ENCODE peak calls at places on chromosomes 7 and 10, in eight cellular contexts. One of them, this sample, is unnamed.

GRCh38 chr10:99975106-99975829 is 34.5 kb downstream of the DNMBP start:
- DNase-seq in GM10248: peak
- DNase-seq in progenitor cell of endocrine pancreas: no peak
- DNase-seq in NB4: no peak
- DNase-seq in RPMI8226: no peak
- DNase-seq in mesendoderm: no peak
- DNase-seq in stimulated activated CD8-positive, alpha-beta memory T cell treated with anti-CD3 and anti-CD28 coated beads, Interleukin-7, amount 100 ng/mL, for 24 hours: no peak
- DNase-seq in posterior cingulate gyrus: no peak
- DNase-seq in this sample: no peak

GRCh38 chr7:87934699-87935372 is 785 bp downstream of the ADAM22 start:
- DNase-seq in mesendoderm: peak
- DNase-seq in posterior cingulate gyrus: peak
- DNase-seq in RPMI8226: peak
- DNase-seq in GM10248: peak
- DNase-seq in NB4: peak
- DNase-seq in progenitor cell of endocrine pancreas: peak
- DNase-seq in stimulated activated CD8-positive, alpha-beta memory T cell treated with anti-CD3 and anti-CD28 coated beads, Interleukin-7, amount 100 ng/mL, for 24 hours: no peak
- DNase-seq in this sample: no peak

GRCh38 chr7:4700577-4701235 is 18.6 kb downstream of the FOXK1 start:
- DNase-seq in GM10248: no peak
- DNase-seq in mesendoderm: peak
- DNase-seq in RPMI8226: no peak
- DNase-seq in progenitor cell of endocrine pancreas: no peak
- DNase-seq in stimulated activated CD8-positive, alpha-beta memory T cell treated with anti-CD3 and anti-CD28 coated beads, Interleukin-7, amount 100 ng/mL, for 24 hours: no peak
- DNase-seq in NB4: no peak
- DNase-seq in posterior cingulate gyrus: no peak
- DNase-seq in this sample: no peak

GRCh38 chr7:131035088-131035770 is 292.4 kb upstream of the MKLN1 start:
- DNase-seq in NB4: no peak
- DNase-seq in stimulated activated CD8-positive, alpha-beta memory T cell treated with anti-CD3 and anti-CD28 coated beads, Interleukin-7, amount 100 ng/mL, for 24 hours: no peak
- DNase-seq in progenitor cell of endocrine pancreas: no peak
- DNase-seq in mesendoderm: no peak
- DNase-seq in GM10248: no peak
- DNase-seq in RPMI8226: no peak
- DNase-seq in posterior cingulate gyrus: no peak
- DNase-seq in this sample: no peak

GRCh38 chr10:86535057-86535882 is 13.7 kb upstream of the WAPL start:
- DNase-seq in RPMI8226: peak
- DNase-seq in progenitor cell of endocrine pancreas: peak
- DNase-seq in stimulated activated CD8-positive, alpha-beta memory T cell treated with anti-CD3 and anti-CD28 coated beads, Interleukin-7, amount 100 ng/mL, for 24 hours: no peak
- DNase-seq in mesendoderm: peak
- DNase-seq in GM10248: peak
- DNase-seq in NB4: no peak
- DNase-seq in posterior cingulate gyrus: no peak
- DNase-seq in this sample: peak

GRCh38 chr7:45028138-45028919 is 28.3 kb downstream of the CCM2 start:
- DNase-seq in stimulated activated CD8-positive, alpha-beta memory T cell treated with anti-CD3 and anti-CD28 coated beads, Interleukin-7, amount 100 ng/mL, for 24 hours: no peak
- DNase-seq in progenitor cell of endocrine pancreas: no peak
- DNase-seq in mesendoderm: no peak
- DNase-seq in GM10248: no peak
- DNase-seq in posterior cingulate gyrus: no peak
- DNase-seq in NB4: peak
- DNase-seq in RPMI8226: peak
- DNase-seq in this sample: no peak

GRCh38 chr10:78901694-78902093 is 167.1 kb upstream of the ZMIZ1 start:
- DNase-seq in mesendoderm: no peak
- DNase-seq in GM10248: no peak
- DNase-seq in posterior cingulate gyrus: no peak
- DNase-seq in NB4: no peak
- DNase-seq in stimulated activated CD8-positive, alpha-beta memory T cell treated with anti-CD3 and anti-CD28 coated beads, Interleukin-7, amount 100 ng/mL, for 24 hours: no peak
- DNase-seq in RPMI8226: no peak
- DNase-seq in progenitor cell of endocrine pancreas: no peak
- DNase-seq in this sample: no peak

GRCh38 chr7:81366546-81366945 is 403.3 kb downstream of the HGF start:
- DNase-seq in RPMI8226: no peak
- DNase-seq in stimulated activated CD8-positive, alpha-beta memory T cell treated with anti-CD3 and anti-CD28 coated beads, Interleukin-7, amount 100 ng/mL, for 24 hours: no peak
- DNase-seq in mesendoderm: no peak
- DNase-seq in GM10248: no peak
- DNase-seq in progenitor cell of endocrine pancreas: no peak
- DNase-seq in posterior cingulate gyrus: no peak
- DNase-seq in NB4: no peak
- DNase-seq in this sample: no peak

GRCh38 chr10:103843854-103844567 is 11.4 kb downstream of the SH3PXD2A start:
- DNase-seq in GM10248: no peak
- DNase-seq in posterior cingulate gyrus: no peak
- DNase-seq in stimulated activated CD8-positive, alpha-beta memory T cell treated with anti-CD3 and anti-CD28 coated beads, Interleukin-7, amount 100 ng/mL, for 24 hours: no peak
- DNase-seq in RPMI8226: no peak
- DNase-seq in NB4: no peak
- DNase-seq in mesendoderm: no peak
- DNase-seq in progenitor cell of endocrine pancreas: no peak
- DNase-seq in this sample: no peak

GRCh38 chr10:28922127-28922526 is 244.8 kb downstream of the BAMBI start:
- DNase-seq in NB4: no peak
- DNase-seq in progenitor cell of endocrine pancreas: no peak
- DNase-seq in mesendoderm: peak
- DNase-seq in posterior cingulate gyrus: no peak
- DNase-seq in stimulated activated CD8-positive, alpha-beta memory T cell treated with anti-CD3 and anti-CD28 coated beads, Interleukin-7, amount 100 ng/mL, for 24 hours: no peak
- DNase-seq in RPMI8226: no peak
- DNase-seq in GM10248: no peak
- DNase-seq in this sample: no peak

GRCh38 chr7:120185940-120186682 is 86.9 kb upstream of the KCND2 start:
- DNase-seq in GM10248: no peak
- DNase-seq in progenitor cell of endocrine pancreas: no peak
- DNase-seq in RPMI8226: no peak
- DNase-seq in mesendoderm: peak
- DNase-seq in stimulated activated CD8-positive, alpha-beta memory T cell treated with anti-CD3 and anti-CD28 coated beads, Interleukin-7, amount 100 ng/mL, for 24 hours: no peak
- DNase-seq in NB4: no peak
- DNase-seq in posterior cingulate gyrus: no peak
- DNase-seq in this sample: no peak

GRCh38 chr10:124375353-124375614 is 43.4 kb downstream of the OAT start:
- DNase-seq in mesendoderm: no peak
- DNase-seq in stimulated activated CD8-positive, alpha-beta memory T cell treated with anti-CD3 and anti-CD28 coated beads, Interleukin-7, amount 100 ng/mL, for 24 hours: no peak
- DNase-seq in progenitor cell of endocrine pancreas: no peak
- DNase-seq in posterior cingulate gyrus: no peak
- DNase-seq in NB4: no peak
- DNase-seq in RPMI8226: no peak
- DNase-seq in GM10248: no peak
- DNase-seq in this sample: no peak

GRCh38 chr7:36468361-36469140 is 78.9 kb downstream of the ANLN start:
- DNase-seq in RPMI8226: no peak
- DNase-seq in mesendoderm: no peak
- DNase-seq in NB4: no peak
- DNase-seq in posterior cingulate gyrus: no peak
- DNase-seq in progenitor cell of endocrine pancreas: no peak
- DNase-seq in stimulated activated CD8-positive, alpha-beta memory T cell treated with anti-CD3 and anti-CD28 coated beads, Interleukin-7, amount 100 ng/mL, for 24 hours: no peak
- DNase-seq in GM10248: no peak
- DNase-seq in this sample: no peak

GRCh38 chr7:2665359-2665791 is 22.6 kb upstream of the AMZ1 start:
- DNase-seq in mesendoderm: no peak
- DNase-seq in progenitor cell of endocrine pancreas: no peak
- DNase-seq in RPMI8226: no peak
- DNase-seq in NB4: no peak
- DNase-seq in GM10248: no peak
- DNase-seq in posterior cingulate gyrus: no peak
- DNase-seq in stimulated activated CD8-positive, alpha-beta memory T cell treated with anti-CD3 and anti-CD28 coated beads, Interleukin-7, amount 100 ng/mL, for 24 hours: no peak
- DNase-seq in this sample: no peak

GRCh38 chr10:95071107-95071660 is 1.9 kb upstream of the CYP2C8 start:
- DNase-seq in GM10248: no peak
- DNase-seq in posterior cingulate gyrus: no peak
- DNase-seq in mesendoderm: no peak
- DNase-seq in RPMI8226: no peak
- DNase-seq in NB4: no peak
- DNase-seq in stimulated activated CD8-positive, alpha-beta memory T cell treated with anti-CD3 and anti-CD28 coated beads, Interleukin-7, amount 100 ng/mL, for 24 hours: no peak
- DNase-seq in progenitor cell of endocrine pancreas: no peak
- DNase-seq in this sample: no peak

GRCh38 chr7:50142421-50143113 is 49.5 kb upstream of the ZPBP start:
- DNase-seq in NB4: peak
- DNase-seq in posterior cingulate gyrus: no peak
- DNase-seq in mesendoderm: peak
- DNase-seq in GM10248: no peak
- DNase-seq in stimulated activated CD8-positive, alpha-beta memory T cell treated with anti-CD3 and anti-CD28 coated beads, Interleukin-7, amount 100 ng/mL, for 24 hours: no peak
- DNase-seq in progenitor cell of endocrine pancreas: no peak
- DNase-seq in RPMI8226: peak
- DNase-seq in this sample: no peak

GRCh38 chr7:148535227-148535626 is 55.3 kb upstream of the C7orf33 start:
- DNase-seq in NB4: peak
- DNase-seq in GM10248: peak
- DNase-seq in mesendoderm: no peak
- DNase-seq in progenitor cell of endocrine pancreas: no peak
- DNase-seq in stimulated activated CD8-positive, alpha-beta memory T cell treated with anti-CD3 and anti-CD28 coated beads, Interleukin-7, amount 100 ng/mL, for 24 hours: no peak
- DNase-seq in posterior cingulate gyrus: peak
- DNase-seq in RPMI8226: peak
- DNase-seq in this sample: no peak

GRCh38 chr10:101014230-101014884 is 14.7 kb downstream of the LZTS2 start:
- DNase-seq in progenitor cell of endocrine pancreas: peak
- DNase-seq in NB4: peak
- DNase-seq in GM10248: peak
- DNase-seq in stimulated activated CD8-positive, alpha-beta memory T cell treated with anti-CD3 and anti-CD28 coated beads, Interleukin-7, amount 100 ng/mL, for 24 hours: peak
- DNase-seq in posterior cingulate gyrus: peak
- DNase-seq in RPMI8226: peak
- DNase-seq in mesendoderm: peak
- DNase-seq in this sample: peak

GRCh38 chr7:148622887-148623585 is 32.5 kb downstream of the C7orf33 start:
- DNase-seq in RPMI8226: no peak
- DNase-seq in mesendoderm: peak
- DNase-seq in NB4: peak
- DNase-seq in progenitor cell of endocrine pancreas: no peak
- DNase-seq in GM10248: no peak
- DNase-seq in posterior cingulate gyrus: no peak
- DNase-seq in stimulated activated CD8-positive, alpha-beta memory T cell treated with anti-CD3 and anti-CD28 coated beads, Interleukin-7, amount 100 ng/mL, for 24 hours: no peak
- DNase-seq in this sample: no peak

GRCh38 chr7:106952658-106953231 is 87.7 kb downstream of the PIK3CG start:
- DNase-seq in progenitor cell of endocrine pancreas: no peak
- DNase-seq in RPMI8226: no peak
- DNase-seq in GM10248: no peak
- DNase-seq in mesendoderm: peak
- DNase-seq in stimulated activated CD8-positive, alpha-beta memory T cell treated with anti-CD3 and anti-CD28 coated beads, Interleukin-7, amount 100 ng/mL, for 24 hours: no peak
- DNase-seq in NB4: no peak
- DNase-seq in posterior cingulate gyrus: peak
- DNase-seq in this sample: no peak

GRCh38 chr7:27747969-27748368 is 8.0 kb downstream of the TAX1BP1 start:
- DNase-seq in stimulated activated CD8-positive, alpha-beta memory T cell treated with anti-CD3 and anti-CD28 coated beads, Interleukin-7, amount 100 ng/mL, for 24 hours: no peak
- DNase-seq in mesendoderm: no peak
- DNase-seq in RPMI8226: no peak
- DNase-seq in progenitor cell of endocrine pancreas: no peak
- DNase-seq in NB4: no peak
- DNase-seq in posterior cingulate gyrus: no peak
- DNase-seq in GM10248: no peak
- DNase-seq in this sample: no peak

This sample was measured in 8988T.